ENCODE peak calls at places on chromosome 1, in six cellular contexts. One of them, this sample, is unnamed.

GRCh38 chr1:246930830-246931548 is 759 bp downstream of the AHCTF1 start:
- DNase-seq in K562: peak
- DNase-seq in IMR-90: peak
- DNase-seq in A549: peak
- DNase-seq in GM12878: no peak
- DNase-seq in HCT116: no peak
- DNase-seq in this sample: no peak

GRCh38 chr1:200329208-200329882 is 80.5 kb downstream of the ZNF281 start:
- DNase-seq in K562: no peak
- DNase-seq in IMR-90: no peak
- DNase-seq in A549: no peak
- DNase-seq in GM12878: no peak
- DNase-seq in HCT116: no peak
- DNase-seq in this sample: no peak

GRCh38 chr1:112849425-112849966 is 106.5 kb downstream of the SLC16A1 start:
- DNase-seq in K562: no peak
- DNase-seq in IMR-90: peak
- DNase-seq in A549: peak
- DNase-seq in GM12878: no peak
- DNase-seq in HCT116: no peak
- DNase-seq in this sample: no peak

GRCh38 chr1:161511018-161511755 is 5.9 kb downstream of the FCGR2A start:
- DNase-seq in K562: peak
- DNase-seq in IMR-90: no peak
- DNase-seq in A549: no peak
- DNase-seq in GM12878: no peak
- DNase-seq in HCT116: no peak
- DNase-seq in this sample: no peak

GRCh38 chr1:172359531-172359991 is 60.9 kb upstream of the C1orf105 start:
- DNase-seq in K562: no peak
- DNase-seq in IMR-90: peak
- DNase-seq in A549: peak
- DNase-seq in GM12878: no peak
- DNase-seq in HCT116: no peak
- DNase-seq in this sample: no peak

GRCh38 chr1:198072177-198072576 is 84.6 kb upstream of the NEK7 start:
- DNase-seq in K562: no peak
- DNase-seq in IMR-90: no peak
- DNase-seq in A549: no peak
- DNase-seq in GM12878: no peak
- DNase-seq in HCT116: no peak
- DNase-seq in this sample: no peak

GRCh38 chr1:41608242-41608641 is 123.8 kb upstream of the EDN2 start:
- DNase-seq in K562: no peak
- DNase-seq in IMR-90: peak
- DNase-seq in A549: no peak
- DNase-seq in GM12878: no peak
- DNase-seq in HCT116: no peak
- DNase-seq in this sample: no peak

GRCh38 chr1:1775364-1776226 is 2.7 kb downstream of the NADK start:
- DNase-seq in K562: no peak
- DNase-seq in IMR-90: no peak
- DNase-seq in A549: no peak
- DNase-seq in GM12878: no peak
- DNase-seq in HCT116: no peak
- DNase-seq in this sample: no peak

GRCh38 chr1:191096405-191096804 is 618.7 kb upstream of the BRINP3 start:
- DNase-seq in K562: no peak
- DNase-seq in IMR-90: no peak
- DNase-seq in A549: no peak
- DNase-seq in GM12878: no peak
- DNase-seq in HCT116: no peak
- DNase-seq in this sample: no peak

GRCh38 chr1:81437649-81438048 is 363.1 kb upstream of the ADGRL2 start:
- DNase-seq in K562: no peak
- DNase-seq in IMR-90: no peak
- DNase-seq in A549: no peak
- DNase-seq in GM12878: peak
- DNase-seq in HCT116: no peak
- DNase-seq in this sample: no peak

GRCh38 chr1:235011064-235011598 is 117.5 kb downstream of the TOMM20 start:
- DNase-seq in K562: no peak
- DNase-seq in IMR-90: no peak
- DNase-seq in A549: no peak
- DNase-seq in GM12878: peak
- DNase-seq in HCT116: no peak
- DNase-seq in this sample: no peak

GRCh38 chr1:111812306-111812705 is 56.6 kb downstream of the DDX20 start:
- DNase-seq in K562: no peak
- DNase-seq in IMR-90: no peak
- DNase-seq in A549: no peak
- DNase-seq in GM12878: no peak
- DNase-seq in HCT116: no peak
- DNase-seq in this sample: no peak

GRCh38 chr1:14296795-14297194 is 301.7 kb upstream of the KAZN start:
- DNase-seq in K562: no peak
- DNase-seq in IMR-90: peak
- DNase-seq in A549: no peak
- DNase-seq in GM12878: no peak
- DNase-seq in HCT116: no peak
- DNase-seq in this sample: no peak

GRCh38 chr1:80258659-80259058 is 1252.1 kb upstream of the ADGRL4 start:
- DNase-seq in K562: no peak
- DNase-seq in IMR-90: no peak
- DNase-seq in A549: no peak
- DNase-seq in GM12878: no peak
- DNase-seq in HCT116: no peak
- DNase-seq in this sample: no peak

GRCh38 chr1:8676813-8677212 is 140.6 kb downstream of the RERE start:
- DNase-seq in K562: no peak
- DNase-seq in IMR-90: no peak
- DNase-seq in A549: no peak
- DNase-seq in GM12878: no peak
- DNase-seq in HCT116: no peak
- DNase-seq in this sample: no peak

GRCh38 chr1:150577557-150578277 is 1.7 kb downstream of the MCL1 start:
- DNase-seq in K562: no peak
- DNase-seq in IMR-90: peak
- DNase-seq in A549: no peak
- DNase-seq in GM12878: no peak
- DNase-seq in HCT116: no peak
- DNase-seq in this sample: no peak

GRCh38 chr1:67307251-67308060 is at the start of gene IL12RB2:
- DNase-seq in K562: no peak
- DNase-seq in IMR-90: no peak
- DNase-seq in A549: no peak
- DNase-seq in GM12878: no peak
- DNase-seq in HCT116: no peak
- DNase-seq in this sample: peak

GRCh38 chr1:50717327-50717726 is 242.7 kb downstream of the FAF1 start:
- DNase-seq in K562: no peak
- DNase-seq in IMR-90: no peak
- DNase-seq in A549: no peak
- DNase-seq in GM12878: no peak
- DNase-seq in HCT116: no peak
- DNase-seq in this sample: no peak

GRCh38 chr1:182841368-182841988 is 2.3 kb downstream of the DHX9 start:
- DNase-seq in K562: peak
- DNase-seq in IMR-90: peak
- DNase-seq in A549: peak
- DNase-seq in GM12878: no peak
- DNase-seq in HCT116: no peak
- DNase-seq in this sample: no peak

GRCh38 chr1:76292418-76293184 is 218.1 kb downstream of the ST6GALNAC3 start:
- DNase-seq in K562: no peak
- DNase-seq in IMR-90: no peak
- DNase-seq in A549: no peak
- DNase-seq in GM12878: no peak
- DNase-seq in HCT116: no peak
- DNase-seq in this sample: no peak

GRCh38 chr1:73749996-73750395 is 448.0 kb downstream of the LRRIQ3 start:
- DNase-seq in K562: no peak
- DNase-seq in IMR-90: no peak
- DNase-seq in A549: no peak
- DNase-seq in GM12878: no peak
- DNase-seq in HCT116: no peak
- DNase-seq in this sample: no peak

GRCh38 chr1:212225416-212225815 is 59.8 kb upstream of the PPP2R5A start:
- DNase-seq in K562: no peak
- DNase-seq in IMR-90: no peak
- DNase-seq in A549: no peak
- DNase-seq in GM12878: no peak
- DNase-seq in HCT116: no peak
- DNase-seq in this sample: no peak

GRCh38 chr1:208025036-208025435 is 114.1 kb upstream of the CD34 start:
- DNase-seq in K562: no peak
- DNase-seq in IMR-90: no peak
- DNase-seq in A549: no peak
- DNase-seq in GM12878: no peak
- DNase-seq in HCT116: no peak
- DNase-seq in this sample: no peak

GRCh38 chr1:111656093-111657017 is 36.8 kb downstream of the RAP1A start:
- DNase-seq in K562: peak
- DNase-seq in IMR-90: peak
- DNase-seq in A549: peak
- DNase-seq in GM12878: no peak
- DNase-seq in HCT116: peak
- DNase-seq in this sample: no peak

GRCh38 chr1:201250326-201251011 is 32.8 kb upstream of the PKP1 start:
- DNase-seq in K562: no peak
- DNase-seq in IMR-90: no peak
- DNase-seq in A549: no peak
- DNase-seq in GM12878: no peak
- DNase-seq in HCT116: no peak
- DNase-seq in this sample: no peak

GRCh38 chr1:27961646-27962221 is 2.0 kb downstream of the XKR8 start:
- DNase-seq in K562: no peak
- DNase-seq in IMR-90: no peak
- DNase-seq in A549: no peak
- DNase-seq in GM12878: no peak
- DNase-seq in HCT116: no peak
- DNase-seq in this sample: no peak
- TF ChIP-seq RAD21 in K562: no peak
- TF ChIP-seq RAD21 in IMR-90: no peak
- TF ChIP-seq RAD21 in A549: no peak
- TF ChIP-seq RAD21 in GM12878: no peak
- TF ChIP-seq RAD21 in HCT116: no peak
- TF ChIP-seq RAD21 in this sample: no peak

GRCh38 chr1:222877854-222878253 is 63.0 kb downstream of the DISP1 start:
- DNase-seq in K562: no peak
- DNase-seq in IMR-90: no peak
- DNase-seq in A549: no peak
- DNase-seq in GM12878: no peak
- DNase-seq in HCT116: no peak
- DNase-seq in this sample: no peak

GRCh38 chr1:222886194-222887126 is 71.6 kb downstream of the DISP1 start:
- DNase-seq in K562: no peak
- DNase-seq in IMR-90: peak
- DNase-seq in A549: no peak
- DNase-seq in GM12878: no peak
- DNase-seq in HCT116: no peak
- DNase-seq in this sample: no peak

GRCh38 chr1:222880586-222880985 is 65.7 kb downstream of the DISP1 start:
- DNase-seq in K562: no peak
- DNase-seq in IMR-90: peak
- DNase-seq in A549: peak
- DNase-seq in GM12878: no peak
- DNase-seq in HCT116: peak
- DNase-seq in this sample: no peak
- TF ChIP-seq RAD21 in K562: no peak
- TF ChIP-seq RAD21 in IMR-90: no peak
- TF ChIP-seq RAD21 in A549: no peak
- TF ChIP-seq RAD21 in GM12878: no peak
- TF ChIP-seq RAD21 in HCT116: no peak
- TF ChIP-seq RAD21 in this sample: no peak

DNA sequence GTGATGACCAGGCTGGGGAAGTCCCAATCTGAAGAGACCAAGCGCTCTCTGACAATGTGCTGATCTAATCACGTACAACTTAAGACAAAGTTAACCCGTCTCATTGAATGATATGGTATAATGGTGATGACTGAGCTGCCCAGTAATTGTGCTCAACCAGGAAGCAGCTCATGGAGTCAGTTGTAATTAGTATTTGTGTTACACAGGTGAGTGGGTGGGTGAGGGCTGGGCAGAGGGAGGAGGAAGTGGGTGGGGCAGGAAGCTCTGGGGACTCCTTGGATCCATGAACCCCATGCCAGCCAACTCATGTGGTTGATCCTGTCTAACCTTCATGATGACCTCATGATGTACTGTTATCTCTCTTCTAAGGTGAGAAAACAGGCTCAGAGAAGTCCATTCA is 8.7 kb upstream of the ECE1 start:
- DNase-seq in K562: no peak
- DNase-seq in IMR-90: no peak
- DNase-seq in A549: no peak
- DNase-seq in GM12878: no peak
- DNase-seq in HCT116: no peak
- DNase-seq in this sample: no peak
- TF ChIP-seq RAD21 in K562: no peak
- TF ChIP-seq RAD21 in IMR-90: no peak
- TF ChIP-seq RAD21 in A549: no peak
- TF ChIP-seq RAD21 in GM12878: no peak
- TF ChIP-seq RAD21 in HCT116: no peak
- TF ChIP-seq RAD21 in this sample: no peak

DNA sequence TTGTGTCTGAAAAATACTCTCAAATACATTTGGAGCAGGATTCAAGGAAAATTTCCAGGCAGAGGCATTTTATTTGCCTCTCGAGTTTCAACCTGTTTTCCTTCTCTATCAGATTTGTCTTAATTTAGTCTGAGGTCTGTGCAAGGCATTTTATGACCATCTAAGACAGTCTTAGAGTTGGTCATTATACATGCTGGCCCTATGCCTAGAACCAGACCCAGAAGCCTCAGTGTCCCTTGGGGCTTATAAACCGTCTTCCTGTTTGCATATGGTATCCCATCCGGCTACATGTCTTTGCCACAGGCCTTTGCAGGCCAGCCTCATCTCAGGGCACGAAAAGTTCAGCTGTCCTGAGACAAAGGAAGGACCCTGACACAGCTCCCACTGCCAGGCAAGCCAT is 346.1 kb downstream of the SIPA1L2 start:
- DNase-seq in K562: no peak
- DNase-seq in IMR-90: no peak
- DNase-seq in A549: no peak
- DNase-seq in GM12878: no peak
- DNase-seq in HCT116: no peak
- DNase-seq in this sample: no peak
- TF ChIP-seq RAD21 in K562: no peak
- TF ChIP-seq RAD21 in IMR-90: no peak
- TF ChIP-seq RAD21 in A549: no peak
- TF ChIP-seq RAD21 in GM12878: no peak
- TF ChIP-seq RAD21 in HCT116: no peak
- TF ChIP-seq RAD21 in this sample: no peak

GRCh38 chr1:205141236-205142104 is 19.7 kb upstream of the RBBP5 start:
- DNase-seq in K562: peak
- DNase-seq in IMR-90: peak
- DNase-seq in A549: peak
- DNase-seq in GM12878: peak
- DNase-seq in HCT116: peak
- DNase-seq in this sample: peak
- TF ChIP-seq RAD21 in K562: peak
- TF ChIP-seq RAD21 in IMR-90: peak
- TF ChIP-seq RAD21 in A549: peak
- TF ChIP-seq RAD21 in GM12878: peak
- TF ChIP-seq RAD21 in HCT116: peak
- TF ChIP-seq RAD21 in this sample: peak

GRCh38 chr1:214670098-214670497 is 67.1 kb downstream of the CENPF start:
- DNase-seq in K562: no peak
- DNase-seq in IMR-90: peak
- DNase-seq in A549: no peak
- DNase-seq in GM12878: no peak
- DNase-seq in HCT116: no peak
- DNase-seq in this sample: no peak
- TF ChIP-seq RAD21 in K562: no peak
- TF ChIP-seq RAD21 in IMR-90: no peak
- TF ChIP-seq RAD21 in A549: no peak
- TF ChIP-seq RAD21 in GM12878: no peak
- TF ChIP-seq RAD21 in HCT116: no peak
- TF ChIP-seq RAD21 in this sample: no peak

This sample was measured in H1.